ENCODE peak calls at places on chromosomes 2 and 18, in five cellular contexts. One of them, this sample, is unnamed.

GRCh38 chr2:188853307-188853706 is 120.9 kb upstream of the COL3A1 start:
- DNase-seq in spleen: no peak
- DNase-seq in IMR-90: peak; percentile 96
- DNase-seq in right lobe of liver: no peak
- DNase-seq in uterus: no peak
- DNase-seq in this sample: no peak

GRCh38 chr2:1480671-1481076 is 67.4 kb downstream of the TPO start:
- DNase-seq in spleen: peak; percentile 49
- DNase-seq in IMR-90: no peak
- DNase-seq in right lobe of liver: no peak
- DNase-seq in uterus: no peak
- DNase-seq in this sample: no peak

GRCh38 chr18:33372442-33372841 is 68.1 kb downstream of the CCDC178 start:
- DNase-seq in spleen: no peak
- DNase-seq in IMR-90: no peak
- DNase-seq in right lobe of liver: no peak
- DNase-seq in uterus: no peak
- DNase-seq in this sample: no peak

GRCh38 chr2:145760781-145761649 is 1241.1 kb upstream of the ZEB2 start:
- DNase-seq in spleen: no peak
- DNase-seq in IMR-90: peak; percentile 79
- DNase-seq in right lobe of liver: no peak
- DNase-seq in uterus: no peak
- DNase-seq in this sample: no peak

GRCh38 chr2:187453078-187453641 is 5.1 kb upstream of the CALCRL start:
- DNase-seq in spleen: no peak
- DNase-seq in IMR-90: peak; percentile 13
- DNase-seq in right lobe of liver: no peak
- DNase-seq in uterus: no peak
- DNase-seq in this sample: no peak

GRCh38 chr2:225764346-225764745 is 364.8 kb downstream of the NYAP2 start:
- DNase-seq in spleen: no peak
- DNase-seq in IMR-90: no peak
- DNase-seq in right lobe of liver: no peak
- DNase-seq in uterus: no peak
- DNase-seq in this sample: no peak

GRCh38 chr2:201656740-201657139 is 13.4 kb upstream of the TMEM237 start:
- DNase-seq in spleen: no peak
- DNase-seq in IMR-90: no peak
- DNase-seq in right lobe of liver: no peak
- DNase-seq in uterus: no peak
- DNase-seq in this sample: no peak

GRCh38 chr18:63890950-63891304 is 3.4 kb downstream of the SERPINB2 start:
- DNase-seq in spleen: no peak
- DNase-seq in IMR-90: peak; percentile 18
- DNase-seq in right lobe of liver: no peak
- DNase-seq in uterus: no peak
- DNase-seq in this sample: no peak

GRCh38 chr2:188576657-188577056 is 285.0 kb downstream of the GULP1 start:
- DNase-seq in spleen: no peak
- DNase-seq in IMR-90: no peak
- DNase-seq in right lobe of liver: no peak
- DNase-seq in uterus: no peak
- DNase-seq in this sample: no peak

GRCh38 chr2:73892631-73893329 is at the start of gene ACTG2:
- DNase-seq in spleen: no peak
- DNase-seq in IMR-90: peak; percentile 91
- DNase-seq in right lobe of liver: no peak
- DNase-seq in uterus: peak; percentile 54
- DNase-seq in this sample: no peak

GRCh38 chr2:6074303-6074702 is 382.1 kb downstream of the SOX11 start:
- DNase-seq in spleen: no peak
- DNase-seq in IMR-90: peak; percentile 2
- DNase-seq in right lobe of liver: no peak
- DNase-seq in uterus: no peak
- DNase-seq in this sample: no peak

GRCh38 chr18:48530399-48531081 is 8.3 kb upstream of the CTIF start:
- DNase-seq in spleen: no peak
- DNase-seq in IMR-90: no peak
- DNase-seq in right lobe of liver: no peak
- DNase-seq in uterus: no peak
- DNase-seq in this sample: no peak

GRCh38 chr2:28662044-28662443 is 89.6 kb upstream of the PPP1CB start:
- DNase-seq in spleen: no peak
- DNase-seq in IMR-90: no peak
- DNase-seq in right lobe of liver: no peak
- DNase-seq in uterus: no peak
- DNase-seq in this sample: no peak

GRCh38 chr18:14026199-14026598 is 106.0 kb downstream of the ZNF519 start:
- DNase-seq in spleen: no peak
- DNase-seq in IMR-90: no peak
- DNase-seq in right lobe of liver: no peak
- DNase-seq in uterus: no peak
- DNase-seq in this sample: no peak

GRCh38 chr2:30188292-30188691 is 41.5 kb downstream of the YPEL5 start:
- DNase-seq in spleen: no peak
- DNase-seq in IMR-90: no peak
- DNase-seq in right lobe of liver: no peak
- DNase-seq in uterus: no peak
- DNase-seq in this sample: no peak

GRCh38 chr2:164841719-164842623 is at the start of gene COBLL1:
- DNase-seq in spleen: peak; percentile 92
- DNase-seq in IMR-90: peak; percentile 41
- DNase-seq in right lobe of liver: peak; percentile 87
- DNase-seq in uterus: peak; percentile 62
- DNase-seq in this sample: peak; percentile 86

GRCh38 chr18:23380001-23380550 is 73.0 kb upstream of the RIOK3 start:
- DNase-seq in spleen: no peak
- DNase-seq in IMR-90: peak; percentile 83
- DNase-seq in right lobe of liver: no peak
- DNase-seq in uterus: no peak
- DNase-seq in this sample: no peak

GRCh38 chr2:172160839-172161238 is 58.1 kb upstream of the DLX2 start:
- DNase-seq in spleen: no peak
- DNase-seq in IMR-90: no peak
- DNase-seq in right lobe of liver: no peak
- DNase-seq in uterus: no peak
- DNase-seq in this sample: no peak

GRCh38 chr2:164826293-164827243 is 15.1 kb downstream of the COBLL1 start:
- DNase-seq in spleen: no peak
- DNase-seq in IMR-90: peak; percentile 13
- DNase-seq in right lobe of liver: no peak
- DNase-seq in uterus: no peak
- DNase-seq in this sample: no peak

GRCh38 chr2:85914916-85915315 is 26.1 kb upstream of the ST3GAL5 start:
- DNase-seq in spleen: no peak
- DNase-seq in IMR-90: no peak
- DNase-seq in right lobe of liver: no peak
- DNase-seq in uterus: no peak
- DNase-seq in this sample: no peak

GRCh38 chr18:21315741-21316187 is 73.7 kb downstream of the GREB1L start:
- DNase-seq in spleen: no peak
- DNase-seq in IMR-90: no peak
- DNase-seq in right lobe of liver: no peak
- DNase-seq in uterus: no peak
- DNase-seq in this sample: no peak

GRCh38 chr18:8229786-8230185 is 379.5 kb upstream of the RAB12 start:
- DNase-seq in spleen: no peak
- DNase-seq in IMR-90: peak; percentile 13
- DNase-seq in right lobe of liver: no peak
- DNase-seq in uterus: no peak
- DNase-seq in this sample: no peak

GRCh38 chr18:43847164-43848091 is 570.1 kb upstream of the SYT4 start:
- DNase-seq in spleen: no peak
- DNase-seq in IMR-90: peak; percentile 22
- DNase-seq in right lobe of liver: no peak
- DNase-seq in uterus: no peak
- DNase-seq in this sample: no peak

GRCh38 chr2:128440666-128441340 is 122.1 kb upstream of the HS6ST1 start:
- DNase-seq in spleen: peak; percentile 74
- DNase-seq in IMR-90: no peak
- DNase-seq in right lobe of liver: no peak
- DNase-seq in uterus: no peak
- DNase-seq in this sample: no peak

GRCh38 chr2:111155610-111156009 is 34.9 kb downstream of the BCL2L11 start:
- DNase-seq in spleen: no peak
- DNase-seq in IMR-90: peak; percentile 12
- DNase-seq in right lobe of liver: no peak
- DNase-seq in uterus: no peak
- DNase-seq in this sample: no peak

GRCh38 chr2:165790461-165790860 is 3.6 kb downstream of the GALNT3 start:
- DNase-seq in spleen: no peak
- DNase-seq in IMR-90: peak; percentile 24
- DNase-seq in right lobe of liver: no peak
- DNase-seq in uterus: no peak
- DNase-seq in this sample: no peak

GRCh38 chr2:10137053-10137843 is 14.7 kb downstream of the RRM2 start:
- DNase-seq in spleen: peak; percentile 42
- DNase-seq in IMR-90: no peak
- DNase-seq in right lobe of liver: no peak
- DNase-seq in uterus: no peak
- DNase-seq in this sample: no peak

GRCh38 chr2:222805591-222806304 is 55.1 kb upstream of the ACSL3 start:
- DNase-seq in spleen: no peak
- DNase-seq in IMR-90: no peak
- DNase-seq in right lobe of liver: no peak
- DNase-seq in uterus: no peak
- DNase-seq in this sample: no peak

GRCh38 chr2:55859875-55860274 is 63.7 kb downstream of the EFEMP1 start:
- DNase-seq in spleen: no peak
- DNase-seq in IMR-90: no peak
- DNase-seq in right lobe of liver: no peak
- DNase-seq in uterus: no peak
- DNase-seq in this sample: no peak

GRCh38 chr18:61637319-61637718 is 255.5 kb downstream of the RNF152 start:
- DNase-seq in spleen: no peak
- DNase-seq in IMR-90: no peak
- DNase-seq in right lobe of liver: peak; percentile 87
- DNase-seq in uterus: no peak
- DNase-seq in this sample: no peak

GRCh38 chr2:197236159-197236558 is 74.4 kb downstream of the ANKRD44 start:
- DNase-seq in spleen: no peak
- DNase-seq in IMR-90: no peak
- DNase-seq in right lobe of liver: no peak
- DNase-seq in uterus: no peak
- DNase-seq in this sample: no peak

GRCh38 chr2:150586858-150587257 is 99.4 kb upstream of the RND3 start:
- DNase-seq in spleen: no peak
- DNase-seq in IMR-90: peak; percentile 71
- DNase-seq in right lobe of liver: no peak
- DNase-seq in uterus: no peak
- DNase-seq in this sample: no peak

GRCh38 chr2:175168564-175168945 is 552 bp upstream of the ATF2 start:
- DNase-seq in spleen: no peak
- DNase-seq in IMR-90: no peak
- DNase-seq in right lobe of liver: no peak
- DNase-seq in uterus: no peak
- DNase-seq in this sample: no peak
- TF ChIP-seq POLR2A in spleen: no peak
- TF ChIP-seq POLR2A in IMR-90: no peak
- TF ChIP-seq POLR2A in right lobe of liver: peak; percentile 51
- TF ChIP-seq POLR2A in uterus: no peak
- TF ChIP-seq POLR2A in this sample: peak; percentile 67

GRCh38 chr2:240452471-240453256 is 17.2 kb downstream of the GPC1 start:
- DNase-seq in spleen: peak; percentile 74
- DNase-seq in IMR-90: peak; percentile 35
- DNase-seq in right lobe of liver: peak; percentile 72
- DNase-seq in uterus: peak; percentile 77
- DNase-seq in this sample: peak; percentile 86
- H3K4me3 ChIP-seq in spleen: peak overlapping the region; percentile 47
- H3K4me3 ChIP-seq in IMR-90: peak overlapping the region; percentile 62
- H3K4me3 ChIP-seq in right lobe of liver: peak overlapping the region; percentile 42
- H3K4me3 ChIP-seq in uterus: peak overlapping the region; percentile 74
- H3K4me3 ChIP-seq in this sample: peak overlapping the region; percentile 57

GRCh38 chr2:26284132-26284531 is 39.4 kb downstream of the HADHB start:
- DNase-seq in spleen: no peak
- DNase-seq in IMR-90: peak; percentile 47
- DNase-seq in right lobe of liver: no peak
- DNase-seq in uterus: no peak
- DNase-seq in this sample: no peak

GRCh38 chr2:26283606-26284005 is 38.9 kb downstream of the HADHB start:
- DNase-seq in spleen: no peak
- DNase-seq in IMR-90: no peak
- DNase-seq in right lobe of liver: no peak
- DNase-seq in uterus: no peak
- DNase-seq in this sample: no peak

GRCh38 chr2:26281226-26281625 is 36.5 kb downstream of the HADHB start:
- DNase-seq in spleen: no peak
- DNase-seq in IMR-90: no peak
- DNase-seq in right lobe of liver: no peak
- DNase-seq in uterus: no peak
- DNase-seq in this sample: no peak

GRCh38 chr2:26285931-26286330 is 41.2 kb downstream of the HADHB start:
- DNase-seq in spleen: no peak
- DNase-seq in IMR-90: no peak
- DNase-seq in right lobe of liver: no peak
- DNase-seq in uterus: no peak
- DNase-seq in this sample: no peak
- H3K36me3 ChIP-seq in spleen: peaks cover 3% of the 10 kb centered on the region
- H3K36me3 ChIP-seq in IMR-90: peaks cover 24% of the 10 kb centered on the region
- H3K36me3 ChIP-seq in right lobe of liver: peaks cover 55% of the 10 kb centered on the region
- H3K36me3 ChIP-seq in uterus: no peaks in the 10 kb centered on the region
- H3K36me3 ChIP-seq in this sample: no peaks in the 10 kb centered on the region

DNA sequence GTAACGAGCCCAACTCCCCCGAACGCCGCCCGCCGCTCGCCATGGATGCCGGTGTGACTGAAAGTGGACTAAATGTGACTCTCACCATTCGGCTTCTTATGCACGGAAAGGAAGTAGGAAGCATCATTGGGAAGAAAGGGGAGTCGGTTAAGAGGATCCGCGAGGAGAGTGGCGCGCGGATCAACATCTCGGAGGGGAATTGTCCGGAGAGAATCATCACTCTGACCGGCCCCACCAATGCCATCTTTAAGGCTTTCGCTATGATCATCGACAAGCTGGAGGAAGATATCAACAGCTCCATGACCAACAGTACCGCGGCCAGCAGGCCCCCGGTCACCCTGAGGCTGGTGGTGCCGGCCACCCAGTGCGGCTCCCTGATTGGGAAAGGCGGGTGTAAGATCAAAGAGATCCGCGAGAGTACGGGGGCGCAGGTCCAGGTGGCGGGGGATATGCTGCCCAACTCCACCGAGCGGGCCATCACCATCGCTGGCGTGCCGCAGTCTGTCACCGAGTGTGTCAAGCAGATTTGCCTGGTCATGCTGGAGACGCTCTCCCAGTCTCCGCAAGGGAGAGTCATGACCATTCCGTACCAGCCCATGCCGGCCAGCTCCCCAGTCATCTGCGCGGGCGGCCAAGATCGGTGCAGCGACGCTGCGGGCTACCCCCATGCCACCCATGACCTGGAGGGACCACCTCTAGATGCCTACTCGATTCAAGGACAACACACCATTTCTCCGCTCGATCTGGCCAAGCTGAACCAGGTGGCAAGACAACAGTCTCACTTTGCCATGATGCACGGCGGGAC is 628 bp downstream of the PCBP1 start:
- DNase-seq in spleen: peak; percentile 93
- DNase-seq in IMR-90: peak; percentile 58
- DNase-seq in right lobe of liver: peak; percentile 76
- DNase-seq in uterus: peak; percentile 42
- DNase-seq in this sample: peak; percentile 44
- TF ChIP-seq POLR2A in spleen: no peak
- TF ChIP-seq POLR2A in IMR-90: peak; percentile 21
- TF ChIP-seq POLR2A in right lobe of liver: peak; percentile 45
- TF ChIP-seq POLR2A in uterus: no peak
- TF ChIP-seq POLR2A in this sample: no peak

GRCh38 chr2:217695033-217695520 is 307.7 kb downstream of the TNS1 start:
- DNase-seq in spleen: no peak
- DNase-seq in IMR-90: peak; percentile 97
- DNase-seq in right lobe of liver: no peak
- DNase-seq in uterus: no peak
- DNase-seq in this sample: no peak
- H3K4me3 ChIP-seq in spleen: no peak overlapping the region
- H3K4me3 ChIP-seq in IMR-90: no peak overlapping the region
- H3K4me3 ChIP-seq in right lobe of liver: no peak overlapping the region
- H3K4me3 ChIP-seq in uterus: no peak overlapping the region
- H3K4me3 ChIP-seq in this sample: no peak overlapping the region

This sample was measured in ovary.